ENCODE peak calls at places on chromosomes 12 and 14, in four cellular contexts. V is HCT116, J is K562, B is HepG2. U is an unnamed sample.

GRCh38 chr14:55416866-55417265 is 5.2 kb upstream of the ATG14 start:
- DNase-seq in V (peak), J (peak), B (no peak), U (no peak)

GRCh38 chr14:65069874-65070709 is 32.2 kb downstream of the MAX start:
- DNase-seq in V (no peak), J (no peak), B (no peak), U (no peak)

GRCh38 chr12:53495903-53496751 is 3.1 kb downstream of the MAP3K12 start:
- DNase-seq in V (no peak), J (peak), B (peak), U (no peak)

GRCh38 chr12:104303538-104304151 is at the start of gene EID3:
- DNase-seq in V (no peak), J (no peak), B (no peak), U (peak)

GRCh38 chr14:58979325-58979724 is 209.1 kb upstream of the DAAM1 start:
- DNase-seq in V (no peak), J (no peak), B (no peak), U (no peak)

GRCh38 chr12:26539131-26539530 is 293.9 kb downstream of the ITPR2 start:
- DNase-seq in V (no peak), J (no peak), B (peak), U (no peak)

GRCh38 chr14:105087308-105087962 is 22.2 kb upstream of the GPR132 start:
- DNase-seq in V (no peak), J (no peak), B (no peak), U (peak)

GRCh38 chr14:88618476-88618875 is 55.6 kb downstream of the ZC3H14 start:
- DNase-seq in V (no peak), J (no peak), B (no peak), U (no peak)

GRCh38 chr12:64229796-64230195 is 7.7 kb upstream of the KICS2 start:
- DNase-seq in V (no peak), J (no peak), B (no peak), U (no peak)

GRCh38 chr12:6272300-6273208 is 37.9 kb upstream of the PLEKHG6 start:
- DNase-seq in V (peak), J (peak), B (no peak), U (no peak)

GRCh38 chr12:10226086-10226485 is 13.4 kb downstream of the GABARAPL1 start:
- DNase-seq in V (no peak), J (no peak), B (no peak), U (no peak)
- TF ChIP-seq MAX in V (no peak), J (no peak), B (no peak), U (no peak)

GRCh38 chr12:105862163-105862821 is 276.5 kb downstream of the NUAK1 start:
- DNase-seq in V (no peak), J (no peak), B (no peak), U (no peak)
- TF ChIP-seq ELF1 in V (no peak), J (no peak), B (no peak), U (no peak)

GRCh38 chr14:35406811-35407630 is 2.5 kb upstream of the NFKBIA start:
- DNase-seq in V (peak), J (peak), B (peak), U (peak)
- TF ChIP-seq MAX in V (peak), J (no peak), B (no peak), U (no peak)

DNA sequence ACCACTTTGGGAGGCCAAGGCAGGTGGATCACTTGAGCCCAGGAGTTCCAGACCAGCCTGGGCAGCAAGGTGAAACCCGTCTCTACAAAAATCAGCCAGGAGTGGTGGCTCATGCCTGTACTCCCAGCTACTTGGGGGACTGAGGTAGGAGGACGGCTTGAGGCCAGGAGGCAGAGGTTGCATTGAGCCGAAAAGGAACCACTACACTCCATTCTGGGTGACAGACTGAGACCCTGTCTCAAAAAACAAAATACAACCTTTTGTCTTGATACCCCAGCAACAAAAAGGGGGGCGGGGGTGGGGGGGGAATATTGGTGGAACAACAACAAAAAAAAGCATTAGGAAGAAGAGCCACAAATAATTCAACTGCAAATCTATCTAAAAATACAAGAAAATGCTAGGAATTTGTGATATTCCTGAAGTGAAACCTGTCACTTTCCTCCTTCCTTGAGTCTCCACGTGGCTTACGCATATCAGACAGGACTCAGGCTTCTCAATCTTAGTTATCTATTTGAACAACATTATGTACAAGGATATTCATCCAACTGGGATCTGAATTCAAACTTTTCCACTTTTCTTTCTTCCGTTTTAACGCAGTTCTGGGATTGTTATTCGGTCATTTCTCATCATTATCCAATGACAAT is 1.2 kb downstream of the R3HDM2 start:
- DNase-seq in V (no peak), J (peak), B (no peak), U (no peak)
- TF ChIP-seq ELF1 in V (no peak), J (no peak), B (no peak), U (no peak)

GRCh38 chr12:107847430-107847829 is 72.9 kb downstream of the ASCL4 start:
- DNase-seq in V (no peak), J (no peak), B (no peak), U (no peak)

GRCh38 chr12:107847830-107848229 is 73.3 kb downstream of the ASCL4 start:
- DNase-seq in V (no peak), J (no peak), B (no peak), U (no peak)

GRCh38 chr12:107845226-107845979 is 70.9 kb downstream of the ASCL4 start:
- DNase-seq in V (no peak), J (no peak), B (no peak), U (peak)

GRCh38 chr12:107844312-107844921 is 69.9 kb downstream of the ASCL4 start:
- DNase-seq in V (no peak), J (no peak), B (no peak), U (peak)

DNA sequence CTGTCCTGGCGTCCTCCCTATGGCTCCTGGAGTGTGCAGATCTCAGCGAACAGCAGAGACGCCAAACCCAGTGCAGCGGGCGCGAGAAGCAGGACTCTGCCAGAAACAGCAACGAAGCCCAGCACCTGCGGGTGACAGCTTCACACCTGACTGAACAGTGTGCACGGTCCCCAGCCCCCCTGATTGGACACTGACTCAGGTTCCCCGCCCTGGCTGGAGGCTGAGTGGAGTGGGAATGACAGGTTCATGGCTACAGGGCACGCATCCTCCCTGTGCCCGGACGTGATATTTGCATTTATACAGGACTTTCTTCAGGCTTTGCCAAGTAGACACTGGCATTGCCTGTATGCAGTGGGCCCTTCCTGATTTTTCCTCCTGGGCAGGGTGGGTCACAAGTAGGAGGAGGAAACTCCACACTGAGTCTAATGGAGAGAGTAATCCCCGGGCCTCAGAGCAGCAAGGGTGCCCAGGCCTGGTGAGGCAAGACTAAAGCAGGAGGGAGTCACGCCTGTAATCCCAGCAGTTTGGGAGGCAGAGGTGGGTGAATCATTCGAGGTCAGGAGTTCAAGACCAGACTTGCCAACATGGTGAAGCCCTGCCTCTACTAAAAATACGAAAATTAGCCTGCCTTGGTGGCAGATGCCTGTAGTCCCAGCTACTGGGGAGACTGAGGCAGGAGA is 71.6 kb downstream of the ASCL4 start:
- DNase-seq in V (no peak), J (no peak), B (no peak), U (no peak)
- TF ChIP-seq MAX in V (no peak), J (no peak), B (no peak), U (no peak)

DNA sequence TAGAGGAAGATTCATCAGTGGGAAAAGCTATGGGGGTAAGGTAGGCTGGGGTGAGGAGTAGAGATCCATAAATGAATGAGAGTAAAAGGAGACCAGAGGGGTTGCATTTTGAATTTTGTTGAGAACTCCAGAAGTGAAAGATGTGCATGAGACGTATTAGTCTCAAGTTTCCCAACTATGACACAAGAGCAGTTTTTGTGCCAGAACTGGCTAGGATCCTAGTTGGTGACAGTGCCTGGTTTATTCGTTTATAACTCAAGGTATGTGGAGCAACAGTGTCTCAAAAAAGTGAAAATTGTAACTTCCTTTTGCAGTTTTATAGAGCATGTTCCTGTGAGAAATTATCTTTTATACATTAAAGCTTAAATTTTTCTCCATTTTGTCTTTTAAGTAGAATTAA is 377.0 kb downstream of the NPAS3 start:
- DNase-seq in V (no peak), J (no peak), B (no peak), U (no peak)
- TF ChIP-seq ELF1 in V (no peak), J (no peak), B (no peak), U (no peak)

GRCh38 chr12:11649413-11650278 is at the start of gene ETV6:
- DNase-seq in V (peak), J (peak), B (peak), U (peak)
- TF ChIP-seq MAX in V (peak), J (no peak), B (no peak), U (peak)

DNA sequence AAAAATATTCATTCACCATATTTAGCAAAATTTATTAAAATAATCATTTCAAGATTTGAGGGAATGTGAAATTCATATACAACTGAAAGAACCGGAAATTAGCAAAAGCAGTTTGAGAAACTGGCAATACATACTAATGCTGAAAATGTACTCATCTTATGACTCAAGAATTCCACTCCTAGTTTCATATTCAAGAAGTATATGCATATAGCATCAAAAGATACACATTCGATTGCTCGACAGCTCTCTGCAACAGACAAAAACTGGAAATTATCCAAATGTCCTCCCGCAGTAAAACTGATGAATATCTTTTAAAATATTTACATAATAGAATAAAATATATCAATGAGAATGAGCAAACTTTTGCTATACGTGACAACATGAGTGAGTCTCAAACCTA is 189.2 kb upstream of the MGAT4C start:
- DNase-seq in V (no peak), J (no peak), B (no peak), U (no peak)
- TF ChIP-seq ELF1 in V (no peak), J (no peak), B (no peak), U (no peak)

GRCh38 chr14:89855961-89856360 is 98.6 kb downstream of the EFCAB11 start:
- DNase-seq in V (no peak), J (no peak), B (no peak), U (no peak)
- TF ChIP-seq MAX in V (no peak), J (no peak), B (no peak), U (no peak)

GRCh38 chr14:56660677-56661389 is 81.2 kb downstream of the TMEM260 start:
- DNase-seq in V (no peak), J (no peak), B (no peak), U (no peak)

GRCh38 chr14:56661478-56661877 is 81.9 kb downstream of the TMEM260 start:
- DNase-seq in V (no peak), J (no peak), B (no peak), U (no peak)

GRCh38 chr14:56666716-56667115 is 87.1 kb downstream of the TMEM260 start:
- DNase-seq in V (no peak), J (no peak), B (no peak), U (no peak)

GRCh38 chr14:56664811-56665421 is 85.3 kb downstream of the TMEM260 start:
- DNase-seq in V (no peak), J (peak), B (no peak), U (no peak)

DNA sequence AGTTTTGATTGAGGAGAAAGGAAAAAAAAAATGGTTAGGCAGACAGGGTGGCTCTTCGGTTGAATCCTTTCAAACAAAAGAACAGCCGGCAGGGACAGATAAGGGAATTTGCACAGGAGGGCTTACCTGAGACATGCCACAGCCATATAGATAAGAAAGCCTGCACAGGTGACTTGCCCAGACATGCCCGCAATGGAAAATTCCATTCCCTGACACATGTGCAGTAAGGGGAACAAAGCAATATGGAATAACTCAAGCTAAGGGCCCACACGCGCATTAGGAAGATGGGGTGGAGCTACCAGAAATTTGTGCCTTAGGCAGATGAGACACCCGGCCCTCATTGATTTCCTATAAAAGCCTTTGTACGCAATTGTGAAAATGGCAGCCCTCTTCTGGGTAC is 86.7 kb downstream of the TMEM260 start:
- DNase-seq in V (no peak), J (no peak), B (no peak), U (no peak)
- TF ChIP-seq ELF1 in V (no peak), J (no peak), B (no peak), U (no peak)